ENCODE peak calls at places on chromosome 22, in five cellular contexts. J is HCT116; M is cerebellar nuclear complex; O is non-pigmented ciliary epithelial cell; L is activated CD8-positive, alpha-beta memory T cell treated with anti-CD3 and anti-CD28 coated beads, Interleukin-2, amount 50 U/mL, for 48 hours. V is an unnamed sample.

GRCh38 chr22:32701021-32701420 is 100.5 kb upstream of the TIMP3 start:
- DNase-seq in J (no peak), M (no peak), O (no peak), L (no peak), V (no peak)

GRCh38 chr22:34966980-34967379 is 99.0 kb upstream of the ISX start:
- DNase-seq in J (no peak), M (no peak), O (no peak), L (no peak), V (peak)

GRCh38 chr22:17946691-17947367 is 77.5 kb downstream of the MICAL3 start:
- DNase-seq in J (no peak), M (no peak), O (no peak), L (no peak), V (no peak)

GRCh38 chr22:49789289-49790141 is 38.2 kb downstream of the BRD1 start:
- DNase-seq in J (no peak), M (no peak), O (no peak), L (no peak), V (no peak)

GRCh38 chr22:28230682-28231081 is 311.6 kb upstream of the PITPNB start:
- DNase-seq in J (no peak), M (no peak), O (no peak), L (no peak), V (no peak)

GRCh38 chr22:19138217-19139000 is 6.0 kb downstream of the ESS2 start:
- DNase-seq in J (no peak), M (no peak), O (no peak), L (no peak), V (no peak)

GRCh38 chr22:41910050-41910598 is 4.8 kb downstream of the SHISA8 start:
- DNase-seq in J (no peak), M (no peak), O (no peak), L (no peak), V (no peak)

GRCh38 chr22:22171357-22172218 is 73.0 kb upstream of the VPREB1 start:
- DNase-seq in J (peak), M (no peak), O (no peak), L (no peak), V (peak)

GRCh38 chr22:38230108-38230825 is 28.5 kb downstream of the MAFF start:
- DNase-seq in J (no peak), M (no peak), O (no peak), L (no peak), V (no peak)

GRCh38 chr22:37046589-37046988 is 5.0 kb upstream of the KCTD17 start:
- DNase-seq in J (no peak), M (no peak), O (no peak), L (no peak), V (no peak)

GRCh38 chr22:19886605-19887250 is 32.1 kb upstream of the GNB1L start:
- DNase-seq in J (no peak), M (no peak), O (peak), L (no peak), V (no peak)

GRCh38 chr22:45064313-45065268 is 54.8 kb upstream of the PHF21B start:
- DNase-seq in J (no peak), M (no peak), O (peak), L (peak), V (peak)

GRCh38 chr22:47044722-47045545 is 282.5 kb downstream of the TBC1D22A start:
- DNase-seq in J (no peak), M (no peak), O (no peak), L (no peak), V (no peak)

GRCh38 chr22:33119044-33119443 is 60.9 kb upstream of the SYN3 start:
- DNase-seq in J (no peak), M (no peak), O (no peak), L (no peak), V (no peak)

GRCh38 chr22:42993651-42994275 is 21.2 kb downstream of the PACSIN2 start:
- DNase-seq in J (no peak), M (no peak), O (no peak), L (no peak), V (no peak)

GRCh38 chr22:42949159-42949558 is 65.8 kb downstream of the PACSIN2 start:
- DNase-seq in J (no peak), M (no peak), O (no peak), L (no peak), V (no peak)

GRCh38 chr22:37254206-37254866 is 10.3 kb upstream of the RAC2 start:
- DNase-seq in J (no peak), M (no peak), O (peak), L (peak), V (no peak)

GRCh38 chr22:43555561-43556515 is 144.0 kb downstream of the MPPED1 start:
- DNase-seq in J (no peak), M (no peak), O (no peak), L (peak), V (no peak)